ENCODE peak calls at places on chromosomes 4 and X, in four cellular contexts. N is B cell, E is T-helper 17 cell, O is endothelial cell. A is an unnamed sample.

GRCh38 chrX:38375888-38376287 is 23.5 kb downstream of the OTC start:
- DNase-seq in N (no peak), E (no peak), O (peak), A (no peak)

GRCh38 chrX:153897899-153898298 is 6.6 kb upstream of the AVPR2 start:
- DNase-seq in N (no peak), E (no peak), O (no peak), A (no peak)

GRCh38 chr4:151991001-151991883 is 230.4 kb upstream of the GATB start:
- DNase-seq in N (no peak), E (no peak), O (no peak), A (no peak)

GRCh38 chr4:157961591-157961990 is 211.2 kb downstream of the GASK1B start:
- DNase-seq in N (no peak), E (no peak), O (no peak), A (no peak)

GRCh38 chr4:76606662-76607265 is 171.7 kb downstream of the SHROOM3 start:
- DNase-seq in N (no peak), E (no peak), O (no peak), A (no peak)

GRCh38 chr4:28146191-28146590 is 1285.5 kb downstream of the STIM2 start:
- DNase-seq in N (no peak), E (no peak), O (no peak), A (no peak)

GRCh38 chr4:86496094-86497060 is 97.7 kb upstream of the PTPN13 start:
- DNase-seq in N (no peak), E (peak), O (peak), A (no peak)

GRCh38 chrX:93422693-93423092 is 250.7 kb downstream of the NAP1L3 start:
- DNase-seq in N (no peak), E (no peak), O (peak), A (no peak)

GRCh38 chr4:14100349-14100748 is 472.8 kb upstream of the BOD1L1 start:
- DNase-seq in N (no peak), E (no peak), O (no peak), A (no peak)

GRCh38 chr4:110417151-110417550 is 58.8 kb upstream of the ENPEP start:
- DNase-seq in N (no peak), E (no peak), O (no peak), A (no peak)

GRCh38 chr4:10006236-10006603 is 15.1 kb downstream of the SLC2A9 start:
- DNase-seq in N (peak), E (no peak), O (no peak), A (no peak)

GRCh38 chrX:37943554-37943953 is 62.8 kb upstream of the SYTL5 start:
- DNase-seq in N (no peak), E (no peak), O (no peak), A (no peak)

GRCh38 chr4:140335076-140335475 is 38.4 kb upstream of the SCOC start:
- DNase-seq in N (no peak), E (no peak), O (no peak), A (no peak)

GRCh38 chr4:176635372-176636261 is 157.1 kb downstream of the VEGFC start:
- DNase-seq in N (no peak), E (no peak), O (no peak), A (no peak)

A was measured in chondrocyte.